ENCODE peak calls at places on chromosomes 11 and 22, in seven cellular contexts. One of them, this sample, is unnamed.

GRCh38 chr11:2797741-2798361 is 87.7 kb downstream of the CDKN1C start:
- DNase-seq in testis: peak
- DNase-seq in fibroblast of lung: no peak
- DNase-seq in CD8-positive, alpha-beta T cell: peak
- DNase-seq in psoas muscle: peak
- DNase-seq in neural crest cell: no peak
- DNase-seq in omental fat pad: peak
- DNase-seq in this sample: peak

GRCh38 chr22:17969732-17970131 is 54.6 kb downstream of the MICAL3 start:
- DNase-seq in testis: no peak
- DNase-seq in omental fat pad: no peak
- DNase-seq in neural crest cell: no peak
- DNase-seq in CD8-positive, alpha-beta T cell: no peak
- DNase-seq in psoas muscle: no peak
- DNase-seq in fibroblast of lung: peak
- DNase-seq in this sample: no peak

GRCh38 chr22:49201046-49201970 is 626.4 kb downstream of the BRD1 start:
- DNase-seq in testis: no peak
- DNase-seq in neural crest cell: no peak
- DNase-seq in psoas muscle: no peak
- DNase-seq in CD8-positive, alpha-beta T cell: no peak
- DNase-seq in omental fat pad: no peak
- DNase-seq in fibroblast of lung: no peak
- DNase-seq in this sample: no peak

GRCh38 chr22:43467171-43467570 is 55.4 kb downstream of the MPPED1 start:
- DNase-seq in fibroblast of lung: no peak
- DNase-seq in CD8-positive, alpha-beta T cell: no peak
- DNase-seq in testis: peak
- DNase-seq in omental fat pad: no peak
- DNase-seq in neural crest cell: no peak
- DNase-seq in psoas muscle: no peak
- DNase-seq in this sample: no peak

GRCh38 chr11:99893803-99894202 is 793.3 kb upstream of the ARHGAP42 start:
- DNase-seq in CD8-positive, alpha-beta T cell: no peak
- DNase-seq in testis: no peak
- DNase-seq in omental fat pad: no peak
- DNase-seq in neural crest cell: no peak
- DNase-seq in fibroblast of lung: no peak
- DNase-seq in psoas muscle: no peak
- DNase-seq in this sample: no peak

GRCh38 chr11:2462092-2462985 is 17.5 kb downstream of the KCNQ1 start:
- DNase-seq in testis: peak
- DNase-seq in fibroblast of lung: no peak
- DNase-seq in omental fat pad: no peak
- DNase-seq in CD8-positive, alpha-beta T cell: no peak
- DNase-seq in neural crest cell: no peak
- DNase-seq in psoas muscle: no peak
- DNase-seq in this sample: no peak

GRCh38 chr11:123219066-123219697 is 24.1 kb upstream of the CLMP start:
- DNase-seq in CD8-positive, alpha-beta T cell: no peak
- DNase-seq in psoas muscle: no peak
- DNase-seq in fibroblast of lung: peak
- DNase-seq in omental fat pad: no peak
- DNase-seq in neural crest cell: no peak
- DNase-seq in testis: no peak
- DNase-seq in this sample: no peak

GRCh38 chr11:90476442-90477007 is 253.7 kb upstream of the CHORDC1 start:
- DNase-seq in psoas muscle: no peak
- DNase-seq in neural crest cell: peak
- DNase-seq in testis: peak
- DNase-seq in fibroblast of lung: peak
- DNase-seq in omental fat pad: no peak
- DNase-seq in CD8-positive, alpha-beta T cell: peak
- DNase-seq in this sample: no peak

GRCh38 chr11:2208691-2209369 is 37.2 kb upstream of the TH start:
- DNase-seq in psoas muscle: peak
- DNase-seq in fibroblast of lung: no peak
- DNase-seq in testis: peak
- DNase-seq in neural crest cell: peak
- DNase-seq in omental fat pad: no peak
- DNase-seq in CD8-positive, alpha-beta T cell: peak
- DNase-seq in this sample: peak

GRCh38 chr11:20035701-20036601 is 124.3 kb downstream of the DBX1 start:
- DNase-seq in CD8-positive, alpha-beta T cell: no peak
- DNase-seq in neural crest cell: no peak
- DNase-seq in omental fat pad: no peak
- DNase-seq in psoas muscle: no peak
- DNase-seq in fibroblast of lung: peak
- DNase-seq in testis: no peak
- DNase-seq in this sample: no peak

GRCh38 chr11:35275808-35276170 is 136.8 kb downstream of the CD44 start:
- DNase-seq in neural crest cell: no peak
- DNase-seq in omental fat pad: no peak
- DNase-seq in fibroblast of lung: no peak
- DNase-seq in testis: no peak
- DNase-seq in psoas muscle: no peak
- DNase-seq in CD8-positive, alpha-beta T cell: no peak
- DNase-seq in this sample: no peak

GRCh38 chr11:77054018-77054417 is 12.8 kb upstream of the CAPN5 start:
- DNase-seq in fibroblast of lung: no peak
- DNase-seq in omental fat pad: no peak
- DNase-seq in psoas muscle: no peak
- DNase-seq in neural crest cell: no peak
- DNase-seq in testis: no peak
- DNase-seq in CD8-positive, alpha-beta T cell: no peak
- DNase-seq in this sample: no peak

GRCh38 chr11:83035070-83035854 is 36.4 kb downstream of the RAB30 start:
- DNase-seq in testis: no peak
- DNase-seq in psoas muscle: peak
- DNase-seq in neural crest cell: no peak
- DNase-seq in fibroblast of lung: peak
- DNase-seq in omental fat pad: no peak
- DNase-seq in CD8-positive, alpha-beta T cell: no peak
- DNase-seq in this sample: no peak

GRCh38 chr22:24982301-24983056 is 30.0 kb downstream of the KIAA1671 start:
- DNase-seq in fibroblast of lung: peak
- DNase-seq in omental fat pad: no peak
- DNase-seq in neural crest cell: no peak
- DNase-seq in testis: no peak
- DNase-seq in CD8-positive, alpha-beta T cell: no peak
- DNase-seq in psoas muscle: no peak
- DNase-seq in this sample: no peak

GRCh38 chr11:38593649-38594048 is 1995.6 kb upstream of the RAG2 start:
- DNase-seq in testis: no peak
- DNase-seq in omental fat pad: no peak
- DNase-seq in psoas muscle: no peak
- DNase-seq in CD8-positive, alpha-beta T cell: no peak
- DNase-seq in fibroblast of lung: peak
- DNase-seq in neural crest cell: no peak
- DNase-seq in this sample: no peak

GRCh38 chr22:30020511-30020910 is 59.8 kb upstream of the HORMAD2 start:
- DNase-seq in testis: no peak
- DNase-seq in fibroblast of lung: no peak
- DNase-seq in psoas muscle: no peak
- DNase-seq in omental fat pad: no peak
- DNase-seq in neural crest cell: no peak
- DNase-seq in CD8-positive, alpha-beta T cell: no peak
- DNase-seq in this sample: no peak

GRCh38 chr11:48055292-48056132 is 75.2 kb downstream of the PTPRJ start:
- DNase-seq in psoas muscle: no peak
- DNase-seq in CD8-positive, alpha-beta T cell: peak
- DNase-seq in neural crest cell: no peak
- DNase-seq in omental fat pad: no peak
- DNase-seq in testis: no peak
- DNase-seq in fibroblast of lung: peak
- DNase-seq in this sample: peak

GRCh38 chr22:45932066-45932465 is 44.9 kb downstream of the WNT7B start:
- DNase-seq in CD8-positive, alpha-beta T cell: no peak
- DNase-seq in omental fat pad: no peak
- DNase-seq in psoas muscle: no peak
- DNase-seq in neural crest cell: no peak
- DNase-seq in testis: no peak
- DNase-seq in fibroblast of lung: peak
- DNase-seq in this sample: no peak

GRCh38 chr11:57055780-57056179 is 67.1 kb downstream of the OR5AK2 start:
- DNase-seq in testis: no peak
- DNase-seq in CD8-positive, alpha-beta T cell: no peak
- DNase-seq in neural crest cell: no peak
- DNase-seq in omental fat pad: no peak
- DNase-seq in fibroblast of lung: no peak
- DNase-seq in psoas muscle: no peak
- DNase-seq in this sample: no peak

GRCh38 chr11:60195923-60196368 is 13.1 kb upstream of the MS4A6A start:
- DNase-seq in psoas muscle: no peak
- DNase-seq in omental fat pad: no peak
- DNase-seq in neural crest cell: no peak
- DNase-seq in fibroblast of lung: no peak
- DNase-seq in testis: no peak
- DNase-seq in CD8-positive, alpha-beta T cell: no peak
- DNase-seq in this sample: no peak

GRCh38 chr22:17084554-17085276 is at the start of gene IL17RA:
- DNase-seq in neural crest cell: peak
- DNase-seq in psoas muscle: peak
- DNase-seq in omental fat pad: peak
- DNase-seq in CD8-positive, alpha-beta T cell: peak
- DNase-seq in fibroblast of lung: peak
- DNase-seq in testis: peak
- DNase-seq in this sample: peak

GRCh38 chr22:44676441-44677298 is 25.3 kb upstream of the PRR5 start:
- DNase-seq in testis: no peak
- DNase-seq in omental fat pad: no peak
- DNase-seq in psoas muscle: no peak
- DNase-seq in neural crest cell: no peak
- DNase-seq in fibroblast of lung: no peak
- DNase-seq in CD8-positive, alpha-beta T cell: no peak
- DNase-seq in this sample: no peak

GRCh38 chr11:47797633-47798032 is 30.5 kb upstream of the FNBP4 start:
- DNase-seq in omental fat pad: no peak
- DNase-seq in testis: no peak
- DNase-seq in neural crest cell: no peak
- DNase-seq in psoas muscle: no peak
- DNase-seq in CD8-positive, alpha-beta T cell: no peak
- DNase-seq in fibroblast of lung: peak
- DNase-seq in this sample: no peak

GRCh38 chr22:42747701-42748513 is 27.2 kb upstream of the A4GALT start:
- DNase-seq in omental fat pad: no peak
- DNase-seq in testis: no peak
- DNase-seq in psoas muscle: no peak
- DNase-seq in CD8-positive, alpha-beta T cell: no peak
- DNase-seq in neural crest cell: no peak
- DNase-seq in fibroblast of lung: peak
- DNase-seq in this sample: no peak

DNA sequence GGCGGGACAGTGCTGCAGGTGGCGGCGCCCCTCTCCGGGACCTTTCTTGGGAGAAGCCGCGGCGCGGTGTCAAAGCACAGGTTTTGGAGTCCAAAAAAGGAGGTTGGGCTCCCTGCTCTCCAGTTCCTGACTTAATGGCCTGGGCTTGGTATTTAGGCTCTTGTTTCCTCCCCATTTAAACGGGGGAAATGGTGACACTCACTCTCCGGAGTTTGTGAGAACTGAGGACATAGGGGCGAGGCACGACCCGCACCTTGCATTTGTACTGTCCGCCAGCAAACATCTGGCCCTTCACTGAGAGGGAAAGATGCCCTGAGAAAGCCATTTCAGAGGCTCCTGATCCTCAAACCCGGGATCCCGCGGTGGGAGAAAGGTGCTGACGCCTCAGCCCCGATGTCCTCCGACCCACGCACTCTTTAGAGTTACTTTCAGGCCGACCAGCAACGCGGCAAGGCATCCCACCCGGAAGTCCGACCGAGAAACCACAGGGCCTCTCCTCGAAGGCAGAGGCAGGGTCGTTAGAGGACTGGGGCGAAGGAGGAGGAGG is 2.9 kb upstream of the WDR74 start:
- DNase-seq in testis: peak
- DNase-seq in psoas muscle: peak
- DNase-seq in fibroblast of lung: peak
- DNase-seq in CD8-positive, alpha-beta T cell: peak
- DNase-seq in neural crest cell: no peak
- DNase-seq in omental fat pad: no peak
- DNase-seq in this sample: peak
- TF ChIP-seq CTCF in testis: no peak
- TF ChIP-seq CTCF in psoas muscle: no peak
- TF ChIP-seq CTCF in fibroblast of lung: no peak
- TF ChIP-seq CTCF in CD8-positive, alpha-beta T cell: no peak
- TF ChIP-seq CTCF in neural crest cell: no peak
- TF ChIP-seq CTCF in omental fat pad: no peak
- TF ChIP-seq CTCF in this sample: no peak

DNA sequence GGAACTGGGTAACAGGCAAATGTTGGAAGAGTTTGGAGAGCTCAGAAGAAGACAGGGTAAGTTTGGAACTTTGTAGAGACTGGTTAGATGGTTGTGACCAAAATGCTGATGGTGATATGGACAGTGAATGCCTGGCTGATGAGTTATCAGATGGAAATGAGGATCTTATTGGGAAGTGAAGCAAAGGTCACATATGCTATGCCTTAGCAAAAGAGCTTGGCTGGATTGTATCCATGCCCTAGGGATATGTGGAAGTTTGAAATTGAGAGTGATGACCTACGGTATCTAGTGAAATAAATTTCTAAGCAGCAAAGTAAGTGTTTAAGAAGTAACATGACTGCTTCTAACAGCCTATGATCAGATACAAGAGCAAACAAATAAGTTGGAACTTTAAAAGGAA is 17.8 kb downstream of the BBOX1 start:
- DNase-seq in psoas muscle: no peak
- DNase-seq in fibroblast of lung: peak
- DNase-seq in testis: no peak
- DNase-seq in neural crest cell: no peak
- DNase-seq in omental fat pad: no peak
- DNase-seq in CD8-positive, alpha-beta T cell: no peak
- DNase-seq in this sample: no peak
- TF ChIP-seq CTCF in psoas muscle: no peak
- TF ChIP-seq CTCF in fibroblast of lung: no peak
- TF ChIP-seq CTCF in testis: no peak
- TF ChIP-seq CTCF in neural crest cell: no peak
- TF ChIP-seq CTCF in omental fat pad: no peak
- TF ChIP-seq CTCF in CD8-positive, alpha-beta T cell: no peak
- TF ChIP-seq CTCF in this sample: no peak

GRCh38 chr11:124446926-124447325 is 1.4 kb upstream of the OR8B8 start:
- DNase-seq in testis: no peak
- DNase-seq in fibroblast of lung: peak
- DNase-seq in omental fat pad: no peak
- DNase-seq in neural crest cell: no peak
- DNase-seq in CD8-positive, alpha-beta T cell: no peak
- DNase-seq in psoas muscle: no peak
- DNase-seq in this sample: no peak
- TF ChIP-seq CTCF in testis: no peak
- TF ChIP-seq CTCF in fibroblast of lung: no peak
- TF ChIP-seq CTCF in omental fat pad: no peak
- TF ChIP-seq CTCF in neural crest cell: no peak
- TF ChIP-seq CTCF in CD8-positive, alpha-beta T cell: no peak
- TF ChIP-seq CTCF in psoas muscle: no peak
- TF ChIP-seq CTCF in this sample: no peak

DNA sequence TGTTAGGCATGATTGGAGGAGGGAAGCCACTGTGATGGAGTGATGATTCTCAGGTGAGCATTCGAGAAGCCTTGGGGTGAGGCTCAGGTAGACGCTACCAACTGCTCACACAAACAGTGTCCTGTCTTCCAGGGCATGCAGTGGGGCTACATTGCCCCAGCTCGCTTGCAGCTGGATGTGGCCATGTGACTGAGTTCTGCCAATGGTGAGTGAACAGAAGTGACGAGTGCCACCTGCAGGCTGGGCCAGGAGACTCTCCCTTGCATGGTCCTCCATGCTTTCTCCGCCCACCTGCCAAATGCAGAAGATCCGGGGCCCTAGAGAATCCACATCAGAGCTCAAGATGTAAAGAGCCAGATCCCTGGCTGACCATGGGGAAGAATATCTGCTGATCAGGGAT is 195.9 kb downstream of the BCR start:
- DNase-seq in neural crest cell: no peak
- DNase-seq in omental fat pad: no peak
- DNase-seq in CD8-positive, alpha-beta T cell: no peak
- DNase-seq in fibroblast of lung: no peak
- DNase-seq in testis: no peak
- DNase-seq in psoas muscle: no peak
- DNase-seq in this sample: no peak
- TF ChIP-seq CTCF in neural crest cell: peak
- TF ChIP-seq CTCF in omental fat pad: no peak
- TF ChIP-seq CTCF in CD8-positive, alpha-beta T cell: peak
- TF ChIP-seq CTCF in fibroblast of lung: no peak
- TF ChIP-seq CTCF in testis: no peak
- TF ChIP-seq CTCF in psoas muscle: no peak
- TF ChIP-seq CTCF in this sample: no peak